ENCODE peak calls at places on chromosomes 1 and 21, in four cellular contexts. B, I, V and A are unnamed samples.

GRCh38 chr21:43942201-43942600 is 69.9 kb upstream of the TRAPPC10 start:
- DNase-seq in B (no peak), I (no peak), V (no peak), A (no peak)

GRCh38 chr1:30714025-30714424 is 9.4 kb downstream of the MATN1 start:
- DNase-seq in V (no peak), I (no peak), B (no peak), A (no peak)

GRCh38 chr1:228695015-228695955 is 40.0 kb upstream of the RHOU start:
- DNase-seq in V (no peak), I (no peak), B (no peak), A (no peak)

GRCh38 chr1:78279051-78279450 is 211.7 kb upstream of the PTGFR start:
- DNase-seq in B (no peak), V (no peak), I (no peak), A (no peak)

GRCh38 chr1:9418851-9419250 is 120.4 kb upstream of the SLC25A33 start:
- DNase-seq in V (no peak), I (no peak), B (no peak), A (no peak)

GRCh38 chr21:14438204-14438603 is 55.3 kb upstream of the HSPA13 start:
- DNase-seq in B (no peak), I (no peak), V (no peak), A (no peak)

GRCh38 chr21:27164208-27165172 is 197.6 kb upstream of the ADAMTS5 start:
- DNase-seq in I (no peak), B (no peak), V (no peak), A (no peak)

GRCh38 chr1:209363112-209363511 is 220.4 kb upstream of the CAMK1G start:
- DNase-seq in V (no peak), B (no peak), I (no peak), A (no peak)

GRCh38 chr1:13820055-13820454 is 120.1 kb downstream of the PRDM2 start:
- DNase-seq in I (no peak), B (no peak), V (no peak), A (no peak)

GRCh38 chr1:103371234-103371633 is 154.3 kb upstream of the RNPC3 start:
- DNase-seq in V (no peak), B (no peak), I (no peak), A (no peak)

GRCh38 chr1:42178249-42178648 is 13.7 kb upstream of the GUCA2A start:
- DNase-seq in I (no peak), V (no peak), B (no peak), A (no peak)

GRCh38 chr1:208917281-208917680 is 666.2 kb upstream of the CAMK1G start:
- DNase-seq in B (no peak), V (no peak), I (no peak), A (no peak)

GRCh38 chr1:228378453-228379164 is 28.0 kb downstream of the TRIM11 start:
- DNase-seq in V (peak), B (peak), I (peak), A (peak)

GRCh38 chr1:25538165-25538860 is 5.1 kb upstream of the LDLRAP1 start:
- DNase-seq in B (no peak), I (no peak), V (no peak), A (no peak)

GRCh38 chr1:27563407-27564263 is 40.3 kb downstream of the AHDC1 start:
- DNase-seq in I (no peak), B (peak), V (no peak), A (no peak)

GRCh38 chr1:15215116-15215515 is 31.9 kb upstream of the FHAD1 start:
- DNase-seq in V (no peak), I (no peak), B (peak), A (no peak)

GRCh38 chr1:12275370-12275769 is 45.5 kb downstream of the VPS13D start:
- DNase-seq in B (peak), I (peak), V (peak), A (peak)

GRCh38 chr21:41794600-41794999 is 27.7 kb upstream of the RIPK4 start:
- DNase-seq in B (no peak), V (no peak), I (no peak), A (no peak)

GRCh38 chr21:15390049-15390448 is 325.2 kb upstream of the NRIP1 start:
- DNase-seq in V (no peak), B (no peak), I (no peak), A (no peak)

GRCh38 chr1:66370462-66370907 is 163.5 kb upstream of the SGIP1 start:
- DNase-seq in I (no peak), V (no peak), B (no peak), A (no peak)

DNA sequence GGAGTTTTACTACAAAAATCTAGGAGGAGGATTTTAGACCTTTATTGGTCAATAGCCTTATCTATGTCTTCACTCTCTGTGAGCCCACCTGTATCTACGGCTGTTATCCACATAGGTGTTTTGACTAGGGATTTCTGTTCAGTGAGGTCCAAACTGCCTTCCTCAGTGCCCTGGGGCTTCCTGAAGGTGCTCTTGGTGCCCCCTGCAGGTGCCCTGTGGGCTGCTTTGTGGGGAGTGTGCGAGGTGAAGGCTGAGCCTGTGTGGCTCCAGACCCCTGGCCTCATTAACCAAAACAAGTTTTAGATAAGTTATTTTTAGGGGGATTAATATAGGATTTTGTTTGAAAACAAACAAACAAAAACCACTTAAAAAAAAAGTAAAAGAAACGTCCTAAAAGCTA is 122.5 kb downstream of the KIF26B start:
- DNase-seq in B (no peak), V (no peak), I (peak), A (no peak)
- TF ChIP-seq CTCF in B (no peak), V (peak), I (peak), A (peak)

GRCh38 chr21:33587792-33588484 is 546 bp downstream of the DONSON start:
- DNase-seq in B (no peak), V (no peak), I (peak), A (peak)
- TF ChIP-seq CTCF in B (no peak), V (peak), I (no peak), A (peak)

GRCh38 chr21:36419996-36420395 is 34.8 kb downstream of the CHAF1B start:
- DNase-seq in V (peak), B (peak), I (peak), A (peak)

GRCh38 chr21:36424592-36424991 is 39.4 kb downstream of the CHAF1B start:
- DNase-seq in B (no peak), I (no peak), V (no peak), A (no peak)

GRCh38 chr21:36420571-36421339 is 35.6 kb downstream of the CHAF1B start:
- DNase-seq in B (no peak), I (no peak), V (no peak), A (no peak)

GRCh38 chr21:36423772-36424433 is 38.7 kb downstream of the CHAF1B start:
- DNase-seq in V (no peak), I (no peak), B (no peak), A (no peak)

DNA sequence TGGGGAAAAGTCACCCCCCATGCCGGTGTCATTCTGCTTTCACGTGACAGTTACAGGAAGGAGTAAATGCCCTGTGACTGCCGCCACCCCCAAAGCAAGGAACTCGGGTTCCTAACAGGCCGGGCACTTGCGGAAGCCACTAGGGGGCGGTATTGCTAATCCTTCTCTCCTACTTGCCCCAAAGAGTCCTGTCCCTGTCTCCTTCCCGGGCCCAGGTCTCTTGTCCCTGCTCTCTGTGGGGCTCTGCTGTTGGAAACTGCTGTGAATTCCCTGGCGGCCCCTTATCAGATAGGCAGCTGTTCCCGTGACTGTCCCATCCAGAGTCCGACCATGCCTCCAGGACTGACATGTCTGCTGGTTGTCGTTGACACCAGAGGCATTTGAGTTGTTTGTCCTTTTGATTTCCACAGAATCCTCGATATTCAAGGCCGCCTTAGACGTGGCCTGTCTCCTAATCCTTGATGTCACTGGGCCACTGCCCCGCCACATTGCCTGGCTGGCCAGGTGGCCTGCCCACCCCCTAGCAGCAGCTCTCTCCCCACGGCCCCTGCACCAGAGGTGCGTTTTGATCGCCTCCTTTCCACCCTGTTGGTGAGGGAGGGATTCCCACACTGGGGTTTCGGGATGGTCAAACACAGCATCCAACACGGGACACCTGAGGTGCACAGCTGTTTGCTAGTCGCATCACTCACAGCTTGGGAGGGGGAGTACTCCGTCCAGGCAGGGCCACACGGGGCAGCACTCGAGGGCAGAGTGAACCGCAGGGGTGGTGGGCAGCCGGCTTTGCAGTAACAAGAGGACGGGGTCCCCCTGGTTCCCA is 37.3 kb downstream of the CHAF1B start:
- DNase-seq in I (peak), B (peak), V (peak), A (peak)
- TF ChIP-seq CTCF in I (peak), B (peak), V (peak), A (peak)

GRCh38 chr1:88683516-88683847 is 591 bp upstream of the PKN2 start:
- DNase-seq in I (peak), V (peak), B (peak), A (peak)

GRCh38 chr1:88684482-88685238 is 587 bp downstream of the PKN2 start:
- DNase-seq in B (peak), I (peak), V (peak), A (peak)

GRCh38 chr1:88685239-88685604 is 1.1 kb downstream of the PKN2 start:
- DNase-seq in I (no peak), B (no peak), V (no peak), A (no peak)

GRCh38 chr1:88681223-88681622 is 2.9 kb upstream of the PKN2 start:
- DNase-seq in V (no peak), B (no peak), I (no peak), A (no peak)

GRCh38 chr1:88683848-88684481 is at the start of gene PKN2:
- DNase-seq in B (peak), I (peak), V (peak), A (peak)
- TF ChIP-seq CTCF in B (peak), I (no peak), V (peak), A (peak)

DNA sequence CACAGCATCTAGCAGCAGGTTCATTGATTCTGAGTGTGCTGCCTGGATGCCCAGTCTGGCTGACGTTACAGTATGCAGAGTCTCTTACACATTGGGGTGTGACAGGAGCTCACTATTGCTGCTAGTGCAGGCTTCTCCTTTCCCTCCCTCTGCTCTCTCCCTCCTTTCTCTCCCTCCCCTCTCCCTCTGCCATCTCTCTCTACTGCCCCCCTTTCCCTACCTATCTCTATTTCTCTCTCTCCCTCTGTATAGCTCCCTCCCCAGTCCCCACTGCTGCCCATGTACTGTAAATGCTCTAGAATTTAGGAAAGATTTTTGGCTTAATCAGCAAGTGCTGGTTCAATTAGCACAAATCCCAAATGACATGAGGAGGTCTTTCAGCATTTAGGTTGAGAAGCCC is 62.8 kb downstream of the PCBP3 start:
- DNase-seq in I (no peak), V (no peak), B (no peak), A (no peak)
- TF ChIP-seq CTCF in I (no peak), V (no peak), B (no peak), A (no peak)

GRCh38 chr1:71097428-71097827 is 16.6 kb upstream of the ZRANB2 start:
- DNase-seq in I (no peak), B (no peak), V (no peak), A (no peak)

GRCh38 chr1:71088645-71089287 is 7.9 kb upstream of the ZRANB2 start:
- DNase-seq in I (no peak), V (no peak), B (no peak), A (no peak)

GRCh38 chr1:71089536-71090270 is 8.9 kb upstream of the ZRANB2 start:
- DNase-seq in V (no peak), I (no peak), B (no peak), A (no peak)

GRCh38 chr1:71093938-71094337 is 13.1 kb upstream of the ZRANB2 start:
- DNase-seq in B (no peak), V (no peak), I (no peak), A (no peak)
- TF ChIP-seq CTCF in B (peak), V (peak), I (peak), A (peak)

DNA sequence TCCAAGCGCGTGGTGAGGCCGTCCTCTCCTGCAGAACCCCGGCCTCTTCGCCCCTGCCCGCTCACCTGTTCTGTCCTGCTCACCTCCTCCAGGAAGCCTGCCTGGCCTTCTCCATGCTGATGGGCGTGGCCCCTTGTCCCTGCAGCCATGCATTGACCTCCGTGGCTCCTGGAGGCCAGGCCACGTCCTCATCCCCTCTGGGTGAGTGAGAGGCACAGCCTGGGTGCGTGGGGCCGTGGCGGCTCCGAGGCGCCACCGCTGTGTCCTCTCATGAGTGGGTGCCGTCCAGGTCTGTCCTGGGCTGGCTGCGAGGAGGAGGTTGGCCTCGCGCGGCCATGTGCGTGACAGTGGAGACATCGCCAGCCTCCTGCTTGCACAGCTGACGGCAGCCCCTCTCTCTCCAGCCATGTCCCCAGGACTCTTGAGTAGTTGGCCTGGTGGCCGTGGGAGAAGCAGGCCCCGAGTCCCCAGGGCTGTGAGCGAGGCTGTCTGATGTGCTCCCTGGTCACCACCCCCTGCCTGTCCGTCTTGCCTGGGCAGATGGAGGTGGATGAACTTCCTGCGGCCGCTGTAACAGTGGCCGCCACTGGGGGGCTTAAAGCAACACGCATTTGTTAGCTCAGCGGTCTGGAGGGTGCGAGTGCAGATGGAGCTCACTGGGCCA is 58.1 kb downstream of the PRKCZ start:
- DNase-seq in B (no peak), V (peak), I (peak), A (no peak)
- TF ChIP-seq CTCF in B (peak), V (peak), I (peak), A (peak)

GRCh38 chr1:99334991-99335390 is 70.7 kb downstream of the PLPPR4 start:
- DNase-seq in V (no peak), I (no peak), B (no peak), A (no peak)
- TF ChIP-seq CTCF in V (no peak), I (no peak), B (no peak), A (no peak)